ENCODE peak calls at places on chromosomes 4 and X, in four cellular contexts. U, T, D and X are unnamed samples. For H3K4me1, the result is how much of the 10 kb centered on the place peaks cover.

GRCh38 chrX:26918633-26919032 is 544.5 kb downstream of the PPP4R3C start:
- DNase-seq in T (no peak), D (no peak), U (no peak), X (no peak)

GRCh38 chrX:134287356-134287755 is 50.4 kb downstream of the CCDC160 start:
- DNase-seq in U (no peak), D (no peak), T (no peak), X (no peak)

GRCh38 chrX:152276277-152276676 is 137.9 kb upstream of the MAGEA10 start:
- DNase-seq in D (no peak), U (no peak), T (no peak), X (no peak)

GRCh38 chrX:16822723-16823122 is 36.5 kb downstream of the TXLNG start:
- DNase-seq in D (no peak), T (no peak), U (peak), X (no peak)

GRCh38 chr4:108171541-108172230 is 3.0 kb upstream of the LEF1 start:
- DNase-seq in T (no peak), U (no peak), D (no peak), X (no peak)

GRCh38 chr4:47839259-47839658 is 1.4 kb upstream of the CORIN start:
- DNase-seq in D (no peak), T (no peak), U (peak), X (no peak)

GRCh38 chrX:131728295-131729145 is 184.6 kb downstream of the OR13H1 start:
- DNase-seq in U (peak), T (no peak), D (no peak), X (peak)

GRCh38 chrX:33082371-33082770 is 129.0 kb downstream of the DMD start:
- DNase-seq in D (no peak), U (no peak), T (no peak), X (no peak)

GRCh38 chr4:166882221-166882620 is 352.1 kb downstream of the SPOCK3 start:
- DNase-seq in T (no peak), U (no peak), D (no peak), X (no peak)

GRCh38 chr4:153555730-153556440 is 89.7 kb downstream of the TMEM131L start:
- DNase-seq in U (peak), D (peak), T (peak), X (peak)

GRCh38 chr4:3262208-3263052 is 13.5 kb downstream of the MSANTD1 start:
- DNase-seq in D (peak), T (peak), U (no peak), X (no peak)

GRCh38 chrX:15663439-15663838 is 1.2 kb downstream of the CLTRN start:
- DNase-seq in T (no peak), D (no peak), U (no peak), X (no peak)

GRCh38 chr4:159042097-159042605 is 60.7 kb upstream of the RAPGEF2 start:
- DNase-seq in D (no peak), T (no peak), U (no peak), X (no peak)

GRCh38 chrX:56550667-56551066 is 12.8 kb upstream of the UBQLN2 start:
- DNase-seq in U (no peak), D (no peak), T (no peak), X (no peak)

GRCh38 chr4:71272976-71273375 is 65.8 kb upstream of the SLC4A4 start:
- DNase-seq in U (no peak), D (no peak), T (no peak), X (no peak)

GRCh38 chrX:11970935-11971334 is 167.3 kb upstream of the FRMPD4 start:
- DNase-seq in T (no peak), U (peak), D (no peak), X (no peak)

GRCh38 chrX:69152398-69152797 is 12.9 kb downstream of the PJA1 start:
- DNase-seq in T (no peak), D (peak), U (no peak), X (peak)

GRCh38 chr4:47933798-47934197 is 19.4 kb upstream of the NFXL1 start:
- DNase-seq in U (peak), D (no peak), T (no peak), X (no peak)

GRCh38 chr4:15586046-15586445 is 69.1 kb downstream of the FBXL5 start:
- DNase-seq in U (no peak), D (no peak), T (no peak), X (no peak)
- H3K4me1 ChIP-seq in U (under half), D (under half), T (under half), X (under half)

DNA sequence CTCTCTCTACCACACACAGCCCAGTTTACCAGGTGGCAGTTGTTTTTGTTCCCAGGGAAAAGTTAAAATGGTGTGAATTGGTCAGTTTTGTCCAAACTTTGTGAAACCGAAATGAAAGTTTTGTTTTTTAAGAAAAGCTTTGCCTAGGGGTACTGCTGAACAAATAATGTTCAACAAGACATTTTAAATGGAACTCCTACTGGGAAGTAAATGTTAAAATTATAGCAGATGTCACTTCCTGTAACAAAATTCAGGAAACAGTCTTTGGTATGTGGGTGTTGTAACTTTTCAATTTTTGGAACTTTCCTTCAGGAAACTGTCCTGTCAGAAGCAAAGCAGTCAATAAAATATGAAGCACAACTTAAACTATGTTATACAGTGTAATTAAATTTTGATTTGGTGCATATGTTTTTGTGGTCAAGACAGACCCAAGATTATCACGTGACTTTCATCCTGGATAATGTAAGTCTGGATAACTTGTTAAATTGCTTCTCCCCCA is 79.5 kb downstream of the AFF1 start:
- DNase-seq in D (no peak), T (no peak), U (peak), X (no peak)
- H3K4me1 ChIP-seq in D (half or more), T (half or more), U (under half), X (under half)

GRCh38 chr4:119205690-119206089 is 6.8 kb upstream of the USP53 start:
- DNase-seq in D (no peak), U (no peak), T (no peak), X (no peak)

GRCh38 chr4:119206178-119206577 is 6.3 kb upstream of the USP53 start:
- DNase-seq in U (no peak), D (peak), T (no peak), X (no peak)

GRCh38 chr4:119209077-119209476 is 3.4 kb upstream of the USP53 start:
- DNase-seq in D (no peak), U (peak), T (no peak), X (no peak)

GRCh38 chr4:119204898-119205297 is 7.6 kb upstream of the USP53 start:
- DNase-seq in T (no peak), U (no peak), D (no peak), X (no peak)

DNA sequence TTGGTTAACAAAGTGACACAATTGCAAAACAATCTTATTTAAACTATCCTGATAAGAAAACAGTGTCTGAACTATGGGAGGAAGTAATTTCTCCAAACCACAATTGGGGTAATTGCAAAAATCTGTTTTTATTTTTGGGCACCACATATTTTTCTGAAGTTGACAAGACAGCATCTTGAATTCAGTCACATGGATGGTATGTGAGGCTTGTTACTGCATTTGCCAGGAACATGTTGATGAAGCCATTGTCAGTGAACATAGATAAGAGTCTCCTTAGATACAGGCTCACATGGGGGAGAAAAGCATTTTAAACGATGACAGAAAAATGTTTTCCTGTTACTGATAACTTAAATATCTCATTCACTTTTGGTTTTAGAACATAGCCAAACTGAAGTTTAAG is 5.5 kb upstream of the USP53 start:
- DNase-seq in U (peak), D (no peak), T (no peak), X (no peak)
- H3K4me1 ChIP-seq in U (under half), D (under half), T (under half), X (under half)

GRCh38 chr4:708631-708933 is 3.0 kb downstream of the PCGF3 start:
- DNase-seq in T (no peak), D (no peak), U (no peak), X (no peak)
- H3K4me1 ChIP-seq in T (under half), D (under half), U (under half), X (under half)

DNA sequence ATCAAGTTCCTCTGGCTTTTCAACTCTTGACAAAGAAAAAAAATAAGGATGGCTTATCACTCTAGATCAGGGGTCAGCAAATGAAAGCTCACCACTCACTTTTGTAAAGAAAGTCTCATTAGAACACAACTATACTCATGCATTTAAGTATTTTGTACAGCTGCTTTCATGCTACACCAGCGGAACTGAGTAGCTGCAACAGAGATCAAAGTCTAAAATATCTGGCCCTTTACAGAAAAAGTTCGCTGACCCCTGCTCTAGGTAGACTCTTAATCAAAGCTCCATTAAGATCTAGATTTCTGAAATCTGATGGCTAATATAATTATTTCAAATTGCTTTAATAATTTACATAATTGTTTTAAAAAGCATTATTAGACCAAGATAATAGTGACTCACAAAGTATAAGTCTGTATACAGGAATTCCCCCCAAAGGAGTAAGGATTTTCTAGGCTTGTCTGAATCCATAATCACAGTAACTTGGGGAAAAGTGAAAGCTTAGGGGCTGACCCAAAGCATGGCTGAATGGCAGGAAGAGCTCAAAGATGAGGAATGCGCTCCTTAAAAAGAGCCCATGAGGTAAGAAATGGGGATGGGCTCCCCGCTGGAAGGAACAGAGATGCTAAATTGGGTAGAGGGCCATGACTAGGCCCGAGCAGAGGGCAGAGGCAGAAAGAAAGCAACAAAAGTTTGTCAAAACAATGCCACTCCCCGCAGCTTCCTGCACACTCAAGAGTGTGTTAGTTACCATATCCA is 140.3 kb downstream of the SH3KBP1 start:
- DNase-seq in U (no peak), D (no peak), T (no peak), X (no peak)
- H3K4me1 ChIP-seq in U (under half), D (under half), T (under half), X (under half)

GRCh38 chrX:34382416-34382815 is 250.3 kb upstream of the FAM47A start:
- DNase-seq in T (no peak), D (no peak), U (no peak), X (no peak)

GRCh38 chrX:34377645-34378044 is 245.5 kb upstream of the FAM47A start:
- DNase-seq in D (no peak), T (no peak), U (no peak), X (no peak)

GRCh38 chrX:34379891-34380290 is 247.8 kb upstream of the FAM47A start:
- DNase-seq in D (no peak), T (no peak), U (no peak), X (no peak)

GRCh38 chrX:34381241-34381640 is 249.1 kb upstream of the FAM47A start:
- DNase-seq in D (no peak), U (no peak), T (no peak), X (no peak)
- H3K4me1 ChIP-seq in D (under half), U (under half), T (under half), X (under half)

GRCh38 chr4:185671041-185671440 is 135.7 kb upstream of the PDLIM3 start:
- DNase-seq in D (no peak), T (no peak), U (no peak), X (no peak)

GRCh38 chr4:185672151-185672550 is 136.8 kb upstream of the PDLIM3 start:
- DNase-seq in D (no peak), T (no peak), U (no peak), X (no peak)

GRCh38 chr4:185671496-185671895 is 136.2 kb upstream of the PDLIM3 start:
- DNase-seq in U (no peak), D (no peak), T (no peak), X (no peak)

GRCh38 chr4:185672618-185673017 is 137.3 kb upstream of the PDLIM3 start:
- DNase-seq in T (no peak), D (no peak), U (no peak), X (no peak)

DNA sequence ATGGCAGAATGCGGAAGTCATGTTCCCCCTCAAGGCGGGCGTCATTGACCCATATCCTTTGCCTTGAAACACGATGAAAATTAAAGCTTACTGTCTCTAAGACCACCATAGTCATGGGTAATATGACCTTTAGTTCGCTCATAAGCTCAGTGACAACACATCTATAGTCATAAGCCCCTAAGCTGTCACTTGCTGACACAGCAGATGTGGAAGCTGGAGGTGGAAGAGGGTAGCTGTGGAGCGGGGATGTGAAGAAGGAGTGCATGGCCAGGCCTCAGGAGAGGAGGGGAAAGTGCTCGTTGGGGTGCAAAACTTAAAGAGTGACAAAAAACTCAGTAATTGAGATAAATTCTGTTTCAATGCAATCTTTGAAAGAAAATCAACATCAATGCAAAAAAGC is 134.0 kb upstream of the PDLIM3 start:
- DNase-seq in D (no peak), U (no peak), T (no peak), X (no peak)
- H3K4me1 ChIP-seq in D (under half), U (under half), T (under half), X (under half)

GRCh38 chrX:7156879-7157278 is 8.9 kb upstream of the PUDP start:
- DNase-seq in T (no peak), U (no peak), D (no peak), X (no peak)
- H3K4me1 ChIP-seq in T (under half), U (under half), D (under half), X (under half)